ENCODE peak calls at places on chromosomes 12 and 14, in four cellular contexts. A, R, O and V are unnamed samples.

GRCh38 chr12:95412826-95413311 is 61.1 kb upstream of the METAP2 start:
- DNase-seq in A (no peak), R (no peak), O (peak; percentile 98), V (peak; percentile 57)

GRCh38 chr12:52851787-52852186 is 3.0 kb upstream of the KRT78 start:
- DNase-seq in A (no peak), R (no peak), O (no peak), V (no peak)

GRCh38 chr12:19402743-19403400 is 36.4 kb upstream of the AEBP2 start:
- DNase-seq in A (no peak), R (no peak), O (peak; percentile 63), V (peak; percentile 81)

GRCh38 chr14:71582705-71583104 is 349.5 kb upstream of the RGS6 start:
- DNase-seq in A (no peak), R (no peak), O (peak; percentile 86), V (no peak)

GRCh38 chr12:111170559-111170958 is 198.3 kb downstream of the PHETA1 start:
- DNase-seq in A (no peak), R (no peak), O (no peak), V (peak; percentile 30)

GRCh38 chr12:26319511-26319910 is 124.1 kb downstream of the SSPN start:
- DNase-seq in A (no peak), R (no peak), O (peak; percentile 94), V (peak; percentile 21)

GRCh38 chr12:67531051-67531450 is 117.5 kb upstream of the DYRK2 start:
- DNase-seq in A (no peak), R (no peak), O (no peak), V (no peak)

GRCh38 chr12:28543021-28543890 is 353.0 kb downstream of the CCDC91 start:
- DNase-seq in A (no peak), R (no peak), O (no peak), V (no peak)

GRCh38 chr12:60441577-60441976 is 845.7 kb downstream of the SLC16A7 start:
- DNase-seq in A (no peak), R (no peak), O (no peak), V (no peak)

GRCh38 chr14:102736956-102737355 is 40.3 kb upstream of the TRAF3 start:
- DNase-seq in A (no peak), R (no peak), O (no peak), V (no peak)
- H2BK5ac ChIP-seq in A (no peak overlapping the region), R (no peak overlapping the region), O (no peak overlapping the region), V (no peak overlapping the region)

GRCh38 chr14:52871606-52872005 is 79.2 kb downstream of the FERMT2 start:
- DNase-seq in A (no peak), R (no peak), O (no peak), V (no peak)

GRCh38 chr14:52873694-52874093 is 77.2 kb downstream of the FERMT2 start:
- DNase-seq in A (no peak), R (no peak), O (peak; percentile 56), V (peak; percentile 78)

GRCh38 chr14:52874389-52874788 is 76.5 kb downstream of the FERMT2 start:
- DNase-seq in A (no peak), R (no peak), O (no peak), V (no peak)

GRCh38 chr14:52873096-52873495 is 77.8 kb downstream of the FERMT2 start:
- DNase-seq in A (no peak), R (no peak), O (no peak), V (no peak)

GRCh38 chr14:52868911-52869611 is 77.7 kb upstream of the GNPNAT1 start:
- DNase-seq in A (no peak), R (no peak), O (no peak), V (no peak)
- H2BK5ac ChIP-seq in A (no peak overlapping the region), R (no peak overlapping the region), O (no peak overlapping the region), V (no peak overlapping the region)

DNA sequence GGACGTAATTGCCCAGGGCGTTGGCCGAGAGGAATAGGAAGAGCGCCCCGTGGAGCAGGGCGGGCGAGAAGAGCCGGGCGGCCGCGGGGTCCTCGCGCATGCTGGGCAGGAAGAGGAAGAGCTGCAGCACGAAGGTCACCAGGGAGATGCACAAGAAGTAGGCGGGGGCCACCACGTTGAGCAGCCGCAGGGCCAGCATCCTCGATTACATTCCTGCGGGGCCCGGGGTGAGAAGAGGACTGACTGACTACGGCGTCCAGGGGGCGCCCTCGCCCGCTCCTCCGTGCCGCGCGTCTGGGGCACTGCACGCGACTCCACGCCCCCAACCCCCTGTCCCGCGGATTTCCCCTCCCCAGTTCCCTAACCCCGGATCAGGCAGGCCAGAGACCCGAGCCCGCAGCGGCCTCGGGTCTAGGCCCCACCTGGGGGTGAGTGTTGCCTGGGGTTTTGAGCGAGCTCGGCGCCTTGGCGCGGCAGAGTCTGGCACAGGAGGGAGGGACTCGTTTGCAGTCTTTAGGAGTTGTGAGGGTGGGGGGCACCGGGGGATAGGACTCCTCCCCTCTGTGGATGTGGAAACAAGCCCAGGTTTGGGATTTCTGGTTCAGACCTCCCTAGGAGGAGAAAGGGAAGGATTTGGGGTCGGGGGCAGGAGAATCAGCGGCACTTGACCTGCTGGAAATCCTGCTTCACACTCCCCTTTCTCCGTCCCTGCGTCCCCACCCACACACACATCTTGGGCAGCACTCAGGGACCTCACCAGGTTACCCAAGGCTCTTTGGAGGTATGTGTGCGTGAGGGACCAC is 1.9 kb downstream of the ZDHHC22 start:
- DNase-seq in A (peak; percentile 91), R (peak; percentile 60), O (no peak), V (peak; percentile 50)
- H2BK5ac ChIP-seq in A (no peak overlapping the region), R (no peak overlapping the region), O (no peak overlapping the region), V (no peak overlapping the region)

DNA sequence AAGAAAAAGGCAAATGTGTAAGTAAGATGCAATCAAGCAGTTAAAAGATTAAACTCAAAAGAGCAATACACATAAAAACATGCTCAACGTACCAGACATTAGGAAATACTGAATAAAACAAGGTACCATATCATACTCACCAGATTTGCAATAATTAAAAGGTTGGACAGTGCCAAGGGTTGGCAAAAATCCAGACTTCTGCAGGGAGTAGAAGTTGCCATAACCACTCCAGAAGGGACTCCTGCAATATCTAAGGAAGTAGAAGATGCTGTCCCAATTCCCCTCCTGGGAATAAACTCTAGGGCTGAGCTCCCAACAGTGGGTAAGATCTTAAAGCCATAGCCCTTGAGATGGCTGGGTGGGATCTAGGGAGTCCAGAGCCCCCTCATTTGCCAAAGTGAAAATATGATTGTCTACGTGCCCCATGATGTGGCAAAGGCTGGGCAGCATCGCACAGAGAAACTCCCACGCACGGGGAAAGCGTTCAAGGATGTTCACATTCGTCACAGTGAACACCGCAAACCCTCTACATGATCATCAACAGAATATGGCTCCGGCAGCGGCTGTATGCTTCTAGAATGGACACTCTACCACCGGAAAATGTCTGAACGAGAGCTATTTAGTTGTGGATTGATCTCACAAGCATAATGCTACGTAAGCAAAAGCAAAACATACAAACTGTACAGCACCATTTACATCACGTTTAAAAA is 12.3 kb downstream of the KCTD10 start:
- DNase-seq in A (no peak), R (no peak), O (no peak), V (no peak)
- H2BK5ac ChIP-seq in A (no peak overlapping the region), R (no peak overlapping the region), O (peak overlapping the region; percentile 98), V (peak overlapping the region; percentile 20)

GRCh38 chr14:67495827-67496226 is 7.3 kb upstream of the TMEM229B start:
- DNase-seq in A (no peak), R (no peak), O (no peak), V (no peak)
- H2BK5ac ChIP-seq in A (no peak overlapping the region), R (no peak overlapping the region), O (no peak overlapping the region), V (no peak overlapping the region)